ENCODE peak calls at places on chromosomes 16 and 17, in nine cellular contexts. T is ovary; N is activated T-cell treated with anti-CD3 and anti-CD28 coated beads, Interleukin-2, amount 50 U/mL, for 72 hours; Y is heart right ventricle; J is GM03348; I is COR-L47; V is prostate gland; U is retina; W is GDM1. M is an unnamed sample.

GRCh38 chr17:76266244-76266938 is 1.2 kb downstream of the UBALD2 start:
- DNase-seq in W (no peak), T (no peak), N (peak), I (no peak), Y (no peak), U (no peak), J (peak), V (peak), M (no peak)

GRCh38 chr16:58586340-58587030 is 43.1 kb downstream of the CNOT1 start:
- DNase-seq in N (no peak), I (no peak), J (no peak), V (no peak), W (no peak), T (no peak), Y (no peak), U (no peak), M (no peak)

GRCh38 chr16:24499193-24499814 is 40.1 kb upstream of the RBBP6 start:
- DNase-seq in J (peak), T (no peak), U (peak), N (peak), I (no peak), Y (no peak), W (peak), V (no peak), M (peak)

GRCh38 chr16:722835-723633 is 2.1 kb downstream of the ANTKMT start:
- DNase-seq in U (no peak), I (no peak), Y (no peak), W (no peak), N (no peak), T (no peak), J (no peak), V (no peak), M (no peak)

GRCh38 chr16:20901441-20902112 is 1.0 kb downstream of the LYRM1 start:
- DNase-seq in W (peak), T (peak), N (peak), U (peak), I (peak), Y (peak), J (peak), V (peak), M (peak)

GRCh38 chr17:80456465-80457235 is 19.8 kb downstream of the NPTX1 start:
- DNase-seq in Y (peak), J (peak), W (no peak), T (peak), I (no peak), V (no peak), N (no peak), U (no peak), M (no peak)

GRCh38 chr17:7972131-7972785 is 30.2 kb upstream of the GUCY2D start:
- DNase-seq in I (no peak), U (no peak), W (no peak), Y (no peak), T (no peak), V (no peak), J (no peak), N (no peak), M (no peak)

GRCh38 chr16:2702871-2703745 is 16.9 kb downstream of the PRSS27 start:
- DNase-seq in N (no peak), W (no peak), Y (peak), J (no peak), I (no peak), T (no peak), U (no peak), V (peak), M (peak)

GRCh38 chr17:82237083-82237745 is 8.4 kb downstream of the SLC16A3 start:
- DNase-seq in I (no peak), Y (no peak), N (no peak), W (no peak), U (no peak), V (no peak), T (peak), J (no peak), M (no peak)

GRCh38 chr16:2156025-2156848 is 655 bp downstream of the TRAF7 start:
- DNase-seq in N (no peak), V (no peak), J (peak), T (peak), Y (no peak), U (peak), I (no peak), W (no peak), M (no peak)

M was measured in adrenal gland.